ENCODE peak calls at places on chromosomes 12 and 14, in ten cellular contexts. One of them, this sample, is unnamed.
A peak's percentile ranks its signal among the peaks of the same experiment; 100 is the strongest.

GRCh38 chr14:50247245-50247644 is 15.9 kb upstream of the SOS2 start:
- DNase-seq in hepatocyte: no peak
- DNase-seq in upper lobe of right lung: no peak
- DNase-seq in fibroblast of the aortic adventitia: no peak
- DNase-seq in heart right ventricle: no peak
- DNase-seq in lung: no peak
- DNase-seq in left lung: no peak
- DNase-seq in mucosa of descending colon: no peak
- DNase-seq in cardiac fibroblast: no peak
- DNase-seq in GM23338: no peak
- DNase-seq in this sample: no peak

GRCh38 chr14:23801766-23802165 is 151.8 kb upstream of the DHRS4 start:
- DNase-seq in hepatocyte: no peak
- DNase-seq in upper lobe of right lung: no peak
- DNase-seq in fibroblast of the aortic adventitia: no peak
- DNase-seq in heart right ventricle: no peak
- DNase-seq in lung: no peak
- DNase-seq in left lung: no peak
- DNase-seq in mucosa of descending colon: no peak
- DNase-seq in cardiac fibroblast: no peak
- DNase-seq in GM23338: no peak
- DNase-seq in this sample: no peak

GRCh38 chr14:64693766-64694165 is 10.5 kb upstream of the PLEKHG3 start:
- DNase-seq in hepatocyte: no peak
- DNase-seq in upper lobe of right lung: no peak
- DNase-seq in fibroblast of the aortic adventitia: no peak
- DNase-seq in heart right ventricle: no peak
- DNase-seq in lung: no peak
- DNase-seq in left lung: no peak
- DNase-seq in mucosa of descending colon: no peak
- DNase-seq in cardiac fibroblast: no peak
- DNase-seq in GM23338: no peak
- DNase-seq in this sample: no peak

GRCh38 chr12:124484526-124484953 is 82.9 kb downstream of the NCOR2 start:
- DNase-seq in hepatocyte: no peak
- DNase-seq in upper lobe of right lung: no peak
- DNase-seq in fibroblast of the aortic adventitia: no peak
- DNase-seq in heart right ventricle: no peak
- DNase-seq in lung: no peak
- DNase-seq in left lung: peak; percentile 61
- DNase-seq in mucosa of descending colon: no peak
- DNase-seq in cardiac fibroblast: no peak
- DNase-seq in GM23338: no peak
- DNase-seq in this sample: no peak

GRCh38 chr12:104215638-104216297 is at the start of gene TXNRD1:
- DNase-seq in hepatocyte: peak; percentile 93
- DNase-seq in upper lobe of right lung: peak; percentile 94
- DNase-seq in fibroblast of the aortic adventitia: peak; percentile 73
- DNase-seq in heart right ventricle: peak; percentile 82
- DNase-seq in lung: peak; percentile 81
- DNase-seq in left lung: peak; percentile 97
- DNase-seq in mucosa of descending colon: peak; percentile 86
- DNase-seq in cardiac fibroblast: peak; percentile 81
- DNase-seq in GM23338: peak; percentile 94
- DNase-seq in this sample: peak; percentile 82

GRCh38 chr14:24130717-24131548 is 474 bp downstream of the FITM1 start:
- DNase-seq in hepatocyte: no peak
- DNase-seq in upper lobe of right lung: no peak
- DNase-seq in fibroblast of the aortic adventitia: no peak
- DNase-seq in heart right ventricle: peak; percentile 83
- DNase-seq in lung: no peak
- DNase-seq in left lung: peak; percentile 47
- DNase-seq in mucosa of descending colon: no peak
- DNase-seq in cardiac fibroblast: no peak
- DNase-seq in GM23338: no peak
- DNase-seq in this sample: no peak

GRCh38 chr14:81309511-81309910 is 88.8 kb upstream of the GTF2A1 start:
- DNase-seq in hepatocyte: no peak
- DNase-seq in upper lobe of right lung: no peak
- DNase-seq in fibroblast of the aortic adventitia: no peak
- DNase-seq in heart right ventricle: no peak
- DNase-seq in lung: no peak
- DNase-seq in left lung: no peak
- DNase-seq in mucosa of descending colon: no peak
- DNase-seq in cardiac fibroblast: no peak
- DNase-seq in GM23338: no peak
- DNase-seq in this sample: no peak

GRCh38 chr12:3225796-3226180 is 148.6 kb downstream of the TSPAN9 start:
- DNase-seq in hepatocyte: no peak
- DNase-seq in upper lobe of right lung: no peak
- DNase-seq in fibroblast of the aortic adventitia: no peak
- DNase-seq in heart right ventricle: no peak
- DNase-seq in lung: no peak
- DNase-seq in left lung: peak; percentile 17
- DNase-seq in mucosa of descending colon: no peak
- DNase-seq in cardiac fibroblast: peak; percentile 37
- DNase-seq in GM23338: no peak
- DNase-seq in this sample: no peak

GRCh38 chr14:53109028-53109687 is 44.0 kb downstream of the DDHD1 start:
- DNase-seq in hepatocyte: no peak
- DNase-seq in upper lobe of right lung: no peak
- DNase-seq in fibroblast of the aortic adventitia: no peak
- DNase-seq in heart right ventricle: no peak
- DNase-seq in lung: no peak
- DNase-seq in left lung: no peak
- DNase-seq in mucosa of descending colon: peak; percentile 51
- DNase-seq in cardiac fibroblast: no peak
- DNase-seq in GM23338: no peak
- DNase-seq in this sample: no peak

GRCh38 chr14:56659964-56660551 is 80.5 kb downstream of the TMEM260 start:
- DNase-seq in hepatocyte: peak; percentile 51
- DNase-seq in upper lobe of right lung: no peak
- DNase-seq in fibroblast of the aortic adventitia: peak; percentile 43
- DNase-seq in heart right ventricle: no peak
- DNase-seq in lung: no peak
- DNase-seq in left lung: no peak
- DNase-seq in mucosa of descending colon: peak; percentile 11
- DNase-seq in cardiac fibroblast: peak; percentile 61
- DNase-seq in GM23338: peak; percentile 73
- DNase-seq in this sample: no peak

GRCh38 chr12:82904219-82904795 is 217.6 kb downstream of the TMTC2 start:
- DNase-seq in hepatocyte: no peak
- DNase-seq in upper lobe of right lung: no peak
- DNase-seq in fibroblast of the aortic adventitia: peak; percentile 27
- DNase-seq in heart right ventricle: no peak
- DNase-seq in lung: no peak
- DNase-seq in left lung: no peak
- DNase-seq in mucosa of descending colon: no peak
- DNase-seq in cardiac fibroblast: no peak
- DNase-seq in GM23338: no peak
- DNase-seq in this sample: no peak

GRCh38 chr12:89709994-89710872 is 1.6 kb upstream of the ATP2B1 start:
- DNase-seq in hepatocyte: peak; percentile 69
- DNase-seq in upper lobe of right lung: peak; percentile 86
- DNase-seq in fibroblast of the aortic adventitia: no peak
- DNase-seq in heart right ventricle: peak; percentile 73
- DNase-seq in lung: peak; percentile 67
- DNase-seq in left lung: no peak
- DNase-seq in mucosa of descending colon: peak; percentile 65
- DNase-seq in cardiac fibroblast: peak; percentile 72
- DNase-seq in GM23338: peak; percentile 76
- DNase-seq in this sample: no peak

DNA sequence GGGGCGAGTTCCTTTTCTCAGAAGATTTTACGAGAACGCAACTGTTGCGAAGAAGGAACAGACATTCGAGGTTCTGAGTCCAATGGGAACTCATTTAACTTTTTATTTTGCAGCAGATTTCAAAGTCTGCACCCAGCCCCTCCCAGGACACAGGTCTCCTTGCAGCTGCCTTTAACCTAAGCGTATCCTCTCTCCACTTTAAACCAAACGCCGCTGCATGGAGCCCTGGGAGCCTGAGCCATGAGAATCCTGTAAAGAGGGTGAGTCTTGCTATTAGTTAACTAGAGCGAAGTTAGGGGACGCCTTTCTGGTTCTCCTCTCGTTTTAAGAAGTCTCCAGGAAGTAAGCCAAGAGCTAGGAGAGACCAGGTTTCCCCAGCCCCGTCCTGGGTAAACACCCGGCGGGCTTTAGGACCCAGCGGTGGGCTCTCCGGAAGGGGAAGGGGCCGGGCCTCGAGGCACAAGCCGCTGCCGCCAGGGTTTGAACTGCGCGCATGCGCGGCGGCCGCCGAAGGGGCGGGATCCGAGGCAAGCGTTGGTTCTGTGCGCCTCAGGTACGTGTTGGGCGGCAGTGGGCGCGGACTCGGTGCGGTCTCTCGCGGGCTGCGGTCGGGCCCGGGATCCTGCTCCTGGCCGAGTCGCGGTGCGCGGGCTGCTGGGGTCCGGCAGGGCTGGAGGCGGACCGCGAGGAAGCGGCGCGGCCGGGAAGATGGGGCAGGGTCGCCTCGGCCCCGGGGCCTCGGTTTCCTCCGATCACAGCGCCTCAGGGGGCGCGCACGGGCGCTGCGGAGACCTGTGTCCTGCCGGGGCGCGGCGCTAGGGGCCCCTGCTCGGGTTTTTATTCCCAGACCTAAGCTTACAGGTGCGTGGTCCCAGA is at the start of gene TDP1:
- DNase-seq in hepatocyte: peak; percentile 99
- DNase-seq in upper lobe of right lung: peak; percentile 97
- DNase-seq in fibroblast of the aortic adventitia: peak; percentile 93
- DNase-seq in heart right ventricle: peak; percentile 96
- DNase-seq in lung: peak; percentile 89
- DNase-seq in left lung: peak; percentile 99
- DNase-seq in mucosa of descending colon: peak; percentile 99
- DNase-seq in cardiac fibroblast: peak; percentile 96
- DNase-seq in GM23338: peak; percentile 98
- DNase-seq in this sample: peak; percentile 75
- TF ChIP-seq CTCF in hepatocyte: peak; percentile 25
- TF ChIP-seq CTCF in upper lobe of right lung: no peak
- TF ChIP-seq CTCF in fibroblast of the aortic adventitia: no peak
- TF ChIP-seq CTCF in heart right ventricle: no peak
- TF ChIP-seq CTCF in lung: peak; percentile 16
- TF ChIP-seq CTCF in left lung: peak; percentile 16
- TF ChIP-seq CTCF in mucosa of descending colon: no peak
- TF ChIP-seq CTCF in cardiac fibroblast: no peak
- TF ChIP-seq CTCF in GM23338: peak; percentile 29
- TF ChIP-seq CTCF in this sample: no peak

GRCh38 chr12:127567531-127567930 is 699.4 kb upstream of the TMEM132C start:
- DNase-seq in hepatocyte: no peak
- DNase-seq in upper lobe of right lung: no peak
- DNase-seq in fibroblast of the aortic adventitia: no peak
- DNase-seq in heart right ventricle: no peak
- DNase-seq in lung: no peak
- DNase-seq in left lung: no peak
- DNase-seq in mucosa of descending colon: no peak
- DNase-seq in cardiac fibroblast: no peak
- DNase-seq in GM23338: no peak
- DNase-seq in this sample: no peak

GRCh38 chr12:127570793-127571360 is 696.1 kb upstream of the TMEM132C start:
- DNase-seq in hepatocyte: no peak
- DNase-seq in upper lobe of right lung: no peak
- DNase-seq in fibroblast of the aortic adventitia: peak; percentile 15
- DNase-seq in heart right ventricle: no peak
- DNase-seq in lung: no peak
- DNase-seq in left lung: no peak
- DNase-seq in mucosa of descending colon: no peak
- DNase-seq in cardiac fibroblast: peak; percentile 11
- DNase-seq in GM23338: no peak
- DNase-seq in this sample: no peak

GRCh38 chr12:127565241-127565640 is 701.7 kb upstream of the TMEM132C start:
- DNase-seq in hepatocyte: no peak
- DNase-seq in upper lobe of right lung: no peak
- DNase-seq in fibroblast of the aortic adventitia: no peak
- DNase-seq in heart right ventricle: no peak
- DNase-seq in lung: no peak
- DNase-seq in left lung: no peak
- DNase-seq in mucosa of descending colon: no peak
- DNase-seq in cardiac fibroblast: no peak
- DNase-seq in GM23338: no peak
- DNase-seq in this sample: no peak

DNA sequence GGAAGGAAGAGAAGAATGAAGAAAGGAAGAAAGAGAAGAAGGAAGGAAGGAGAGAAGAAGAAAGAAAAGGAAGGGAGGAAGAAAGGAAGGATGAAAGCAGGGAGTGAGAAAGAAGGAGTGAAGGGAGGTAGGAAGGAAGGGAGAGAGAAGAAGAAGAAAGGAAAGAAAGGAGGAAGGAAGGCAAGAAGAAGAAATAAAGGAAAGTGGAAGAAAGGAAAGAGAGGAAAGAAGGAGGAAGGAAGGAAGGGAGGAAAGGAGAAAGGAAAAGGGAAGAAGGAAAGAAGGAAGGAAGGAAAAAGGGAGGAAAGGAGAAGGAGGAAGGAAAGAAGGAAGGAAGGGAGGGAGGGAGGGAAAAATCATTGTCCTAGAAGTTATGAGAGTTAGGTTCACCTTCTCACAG is 696.6 kb upstream of the TMEM132C start:
- DNase-seq in hepatocyte: no peak
- DNase-seq in upper lobe of right lung: no peak
- DNase-seq in fibroblast of the aortic adventitia: no peak
- DNase-seq in heart right ventricle: no peak
- DNase-seq in lung: no peak
- DNase-seq in left lung: no peak
- DNase-seq in mucosa of descending colon: no peak
- DNase-seq in cardiac fibroblast: no peak
- DNase-seq in GM23338: no peak
- DNase-seq in this sample: no peak
- TF ChIP-seq CTCF in hepatocyte: no peak
- TF ChIP-seq CTCF in upper lobe of right lung: no peak
- TF ChIP-seq CTCF in fibroblast of the aortic adventitia: no peak
- TF ChIP-seq CTCF in heart right ventricle: no peak
- TF ChIP-seq CTCF in lung: no peak
- TF ChIP-seq CTCF in left lung: no peak
- TF ChIP-seq CTCF in mucosa of descending colon: no peak
- TF ChIP-seq CTCF in cardiac fibroblast: no peak
- TF ChIP-seq CTCF in GM23338: no peak
- TF ChIP-seq CTCF in this sample: no peak

DNA sequence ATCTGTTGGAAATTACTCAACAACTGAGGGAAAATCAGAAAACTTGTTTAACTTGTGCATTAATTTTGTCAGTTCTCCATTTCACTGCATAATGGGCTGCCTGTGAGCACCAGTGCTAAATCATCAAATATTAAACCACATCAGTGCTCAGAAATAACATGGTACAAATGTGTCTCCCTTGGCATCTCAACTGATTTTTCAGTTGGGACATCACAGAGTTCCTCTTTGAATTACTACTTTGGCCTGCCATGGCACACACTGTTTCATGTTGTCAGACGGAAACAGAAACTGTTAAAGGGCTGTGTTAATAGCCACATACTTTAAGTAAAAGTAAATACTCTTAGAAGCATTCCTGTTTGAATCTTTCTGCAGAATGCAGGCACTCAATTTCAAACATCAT is 42.1 kb upstream of the STRN3 start:
- DNase-seq in hepatocyte: no peak
- DNase-seq in upper lobe of right lung: no peak
- DNase-seq in fibroblast of the aortic adventitia: no peak
- DNase-seq in heart right ventricle: no peak
- DNase-seq in lung: no peak
- DNase-seq in left lung: no peak
- DNase-seq in mucosa of descending colon: no peak
- DNase-seq in cardiac fibroblast: no peak
- DNase-seq in GM23338: no peak
- DNase-seq in this sample: no peak
- TF ChIP-seq CTCF in hepatocyte: no peak
- TF ChIP-seq CTCF in upper lobe of right lung: no peak
- TF ChIP-seq CTCF in fibroblast of the aortic adventitia: no peak
- TF ChIP-seq CTCF in heart right ventricle: no peak
- TF ChIP-seq CTCF in lung: no peak
- TF ChIP-seq CTCF in left lung: no peak
- TF ChIP-seq CTCF in mucosa of descending colon: no peak
- TF ChIP-seq CTCF in cardiac fibroblast: no peak
- TF ChIP-seq CTCF in GM23338: no peak
- TF ChIP-seq CTCF in this sample: no peak

GRCh38 chr14:92613008-92613658 is 99.6 kb downstream of the RIN3 start:
- DNase-seq in hepatocyte: no peak
- DNase-seq in upper lobe of right lung: peak; percentile 79
- DNase-seq in fibroblast of the aortic adventitia: no peak
- DNase-seq in heart right ventricle: peak; percentile 30
- DNase-seq in lung: peak; percentile 55
- DNase-seq in left lung: peak; percentile 83
- DNase-seq in mucosa of descending colon: peak; percentile 65
- DNase-seq in cardiac fibroblast: no peak
- DNase-seq in GM23338: peak; percentile 89
- DNase-seq in this sample: peak; percentile 58
- TF ChIP-seq CTCF in hepatocyte: peak; percentile 49
- TF ChIP-seq CTCF in upper lobe of right lung: peak; percentile 69
- TF ChIP-seq CTCF in fibroblast of the aortic adventitia: peak; percentile 64
- TF ChIP-seq CTCF in heart right ventricle: peak; percentile 16
- TF ChIP-seq CTCF in lung: peak; percentile 32
- TF ChIP-seq CTCF in left lung: peak; percentile 85
- TF ChIP-seq CTCF in mucosa of descending colon: peak; percentile 47
- TF ChIP-seq CTCF in cardiac fibroblast: peak; percentile 84
- TF ChIP-seq CTCF in GM23338: peak; percentile 97
- TF ChIP-seq CTCF in this sample: no peak

This sample was measured in activated B cell treated with CpG ODN at 0.5 μM for 24 hours.